ENCODE peak calls at places on chromosomes 3 and 15, in seven cellular contexts. One of them, this sample, is unnamed.

GRCh38 chr3:128100638-128101037 is 23.0 kb downstream of the RUVBL1 start:
- DNase-seq in upper lobe of left lung: no peak
- DNase-seq in stomach: no peak
- DNase-seq in tibial nerve: no peak
- DNase-seq in sigmoid colon: no peak
- DNase-seq in esophagus muscularis mucosa: no peak
- DNase-seq in suprapubic skin: no peak
- DNase-seq in this sample: no peak

GRCh38 chr3:12442654-12443501 is 41.4 kb upstream of the TSEN2 start:
- DNase-seq in upper lobe of left lung: no peak
- DNase-seq in stomach: no peak
- DNase-seq in tibial nerve: no peak
- DNase-seq in sigmoid colon: peak; percentile 29
- DNase-seq in esophagus muscularis mucosa: no peak
- DNase-seq in suprapubic skin: no peak
- DNase-seq in this sample: no peak

GRCh38 chr15:42804739-42805138 is 67.8 kb upstream of the CDAN1 start:
- DNase-seq in upper lobe of left lung: no peak
- DNase-seq in stomach: no peak
- DNase-seq in tibial nerve: no peak
- DNase-seq in sigmoid colon: no peak
- DNase-seq in esophagus muscularis mucosa: no peak
- DNase-seq in suprapubic skin: no peak
- DNase-seq in this sample: no peak

GRCh38 chr3:86388848-86389247 is 602.1 kb downstream of the VGLL3 start:
- DNase-seq in upper lobe of left lung: no peak
- DNase-seq in stomach: no peak
- DNase-seq in tibial nerve: no peak
- DNase-seq in sigmoid colon: no peak
- DNase-seq in esophagus muscularis mucosa: no peak
- DNase-seq in suprapubic skin: no peak
- DNase-seq in this sample: no peak

GRCh38 chr15:62549345-62549970 is 384.4 kb upstream of the C2CD4B start:
- DNase-seq in upper lobe of left lung: no peak
- DNase-seq in stomach: peak; percentile 37
- DNase-seq in tibial nerve: no peak
- DNase-seq in sigmoid colon: no peak
- DNase-seq in esophagus muscularis mucosa: no peak
- DNase-seq in suprapubic skin: no peak
- DNase-seq in this sample: peak; percentile 40

GRCh38 chr3:171277456-171278406 is 182.5 kb downstream of the TNIK start:
- DNase-seq in upper lobe of left lung: no peak
- DNase-seq in stomach: no peak
- DNase-seq in tibial nerve: no peak
- DNase-seq in sigmoid colon: no peak
- DNase-seq in esophagus muscularis mucosa: no peak
- DNase-seq in suprapubic skin: no peak
- DNase-seq in this sample: no peak

GRCh38 chr3:128174645-128175590 is 21.6 kb downstream of the EEFSEC start:
- DNase-seq in upper lobe of left lung: no peak
- DNase-seq in stomach: no peak
- DNase-seq in tibial nerve: no peak
- DNase-seq in sigmoid colon: no peak
- DNase-seq in esophagus muscularis mucosa: no peak
- DNase-seq in suprapubic skin: no peak
- DNase-seq in this sample: no peak

GRCh38 chr15:76310470-76311070 is 699 bp downstream of the ETFA start:
- DNase-seq in upper lobe of left lung: no peak
- DNase-seq in stomach: no peak
- DNase-seq in tibial nerve: no peak
- DNase-seq in sigmoid colon: no peak
- DNase-seq in esophagus muscularis mucosa: no peak
- DNase-seq in suprapubic skin: no peak
- DNase-seq in this sample: no peak

GRCh38 chr3:180265551-180265950 is 228.8 kb upstream of the PEX5L start:
- DNase-seq in upper lobe of left lung: no peak
- DNase-seq in stomach: no peak
- DNase-seq in tibial nerve: no peak
- DNase-seq in sigmoid colon: no peak
- DNase-seq in esophagus muscularis mucosa: no peak
- DNase-seq in suprapubic skin: no peak
- DNase-seq in this sample: no peak

GRCh38 chr3:155370198-155370597 is 76.7 kb upstream of the STRIT1 start:
- DNase-seq in upper lobe of left lung: no peak
- DNase-seq in stomach: no peak
- DNase-seq in tibial nerve: peak; percentile 19
- DNase-seq in sigmoid colon: peak; percentile 67
- DNase-seq in esophagus muscularis mucosa: no peak
- DNase-seq in suprapubic skin: no peak
- DNase-seq in this sample: no peak

GRCh38 chr3:128714887-128715496 is 11.0 kb upstream of the RAB7A start:
- DNase-seq in upper lobe of left lung: no peak
- DNase-seq in stomach: no peak
- DNase-seq in tibial nerve: no peak
- DNase-seq in sigmoid colon: peak; percentile 36
- DNase-seq in esophagus muscularis mucosa: no peak
- DNase-seq in suprapubic skin: no peak
- DNase-seq in this sample: peak; percentile 16

GRCh38 chr15:60077581-60078359 is 73.7 kb downstream of the FOXB1 start:
- DNase-seq in upper lobe of left lung: no peak
- DNase-seq in stomach: no peak
- DNase-seq in tibial nerve: no peak
- DNase-seq in sigmoid colon: no peak
- DNase-seq in esophagus muscularis mucosa: no peak
- DNase-seq in suprapubic skin: no peak
- DNase-seq in this sample: no peak

GRCh38 chr15:62857411-62857853 is 185.1 kb upstream of the TPM1 start:
- DNase-seq in upper lobe of left lung: peak; percentile 48
- DNase-seq in stomach: no peak
- DNase-seq in tibial nerve: no peak
- DNase-seq in sigmoid colon: peak; percentile 60
- DNase-seq in esophagus muscularis mucosa: peak; percentile 85
- DNase-seq in suprapubic skin: no peak
- DNase-seq in this sample: no peak

GRCh38 chr3:111112913-111113312 is 41.3 kb downstream of the NECTIN3 start:
- DNase-seq in upper lobe of left lung: no peak
- DNase-seq in stomach: no peak
- DNase-seq in tibial nerve: no peak
- DNase-seq in sigmoid colon: no peak
- DNase-seq in esophagus muscularis mucosa: no peak
- DNase-seq in suprapubic skin: no peak
- DNase-seq in this sample: no peak

GRCh38 chr15:24945711-24946110 is 9.1 kb upstream of the SNRPN start:
- DNase-seq in upper lobe of left lung: no peak
- DNase-seq in stomach: no peak
- DNase-seq in tibial nerve: no peak
- DNase-seq in sigmoid colon: no peak
- DNase-seq in esophagus muscularis mucosa: no peak
- DNase-seq in suprapubic skin: no peak
- DNase-seq in this sample: no peak

GRCh38 chr3:186261638-186262037 is 100.4 kb downstream of the DGKG start:
- DNase-seq in upper lobe of left lung: no peak
- DNase-seq in stomach: no peak
- DNase-seq in tibial nerve: no peak
- DNase-seq in sigmoid colon: no peak
- DNase-seq in esophagus muscularis mucosa: no peak
- DNase-seq in suprapubic skin: no peak
- DNase-seq in this sample: no peak

GRCh38 chr3:71005797-71006321 is 577.7 kb downstream of the FOXP1 start:
- DNase-seq in upper lobe of left lung: no peak
- DNase-seq in stomach: no peak
- DNase-seq in tibial nerve: no peak
- DNase-seq in sigmoid colon: no peak
- DNase-seq in esophagus muscularis mucosa: no peak
- DNase-seq in suprapubic skin: no peak
- DNase-seq in this sample: no peak
- TF ChIP-seq POLR2A in upper lobe of left lung: no peak
- TF ChIP-seq POLR2A in stomach: no peak
- TF ChIP-seq POLR2A in tibial nerve: no peak
- TF ChIP-seq POLR2A in sigmoid colon: no peak
- TF ChIP-seq POLR2A in esophagus muscularis mucosa: no peak
- TF ChIP-seq POLR2A in suprapubic skin: no peak
- TF ChIP-seq POLR2A in this sample: no peak

DNA sequence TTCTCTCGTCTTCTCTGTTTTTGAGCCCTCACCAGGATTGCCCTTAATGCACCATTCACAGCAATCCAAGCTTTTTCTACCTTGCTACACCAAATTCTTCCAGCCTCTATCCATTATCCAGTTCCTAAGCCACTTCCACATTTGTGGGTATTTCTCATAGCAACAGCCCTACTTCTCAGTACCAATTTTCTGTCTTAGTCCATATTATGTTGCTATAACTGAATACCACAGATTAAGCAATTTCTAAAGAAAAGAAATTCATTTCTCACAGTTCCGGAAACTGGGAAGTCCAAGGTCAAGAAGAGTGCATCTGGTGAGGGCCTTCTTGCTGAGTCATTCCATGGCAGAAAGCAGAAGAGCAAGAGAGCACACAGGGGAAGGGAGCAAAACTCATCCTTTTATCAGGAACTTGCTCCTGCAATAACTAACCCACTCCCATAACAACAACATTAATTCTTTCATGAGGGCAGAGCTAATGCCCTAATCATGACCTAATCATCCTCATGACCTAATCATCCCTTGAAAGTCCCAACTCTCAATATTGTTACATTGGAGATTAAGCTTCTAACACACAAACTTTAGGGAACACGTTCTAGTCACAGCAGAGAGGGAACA is 9.7 kb upstream of the EIF1B start:
- DNase-seq in upper lobe of left lung: no peak
- DNase-seq in stomach: no peak
- DNase-seq in tibial nerve: no peak
- DNase-seq in sigmoid colon: no peak
- DNase-seq in esophagus muscularis mucosa: no peak
- DNase-seq in suprapubic skin: no peak
- DNase-seq in this sample: no peak
- TF ChIP-seq EP300 in upper lobe of left lung: no peak
- TF ChIP-seq EP300 in stomach: no peak
- TF ChIP-seq EP300 in tibial nerve: no peak
- TF ChIP-seq EP300 in sigmoid colon: no peak
- TF ChIP-seq EP300 in esophagus muscularis mucosa: no peak
- TF ChIP-seq EP300 in suprapubic skin: no peak
- TF ChIP-seq EP300 in this sample: no peak

DNA sequence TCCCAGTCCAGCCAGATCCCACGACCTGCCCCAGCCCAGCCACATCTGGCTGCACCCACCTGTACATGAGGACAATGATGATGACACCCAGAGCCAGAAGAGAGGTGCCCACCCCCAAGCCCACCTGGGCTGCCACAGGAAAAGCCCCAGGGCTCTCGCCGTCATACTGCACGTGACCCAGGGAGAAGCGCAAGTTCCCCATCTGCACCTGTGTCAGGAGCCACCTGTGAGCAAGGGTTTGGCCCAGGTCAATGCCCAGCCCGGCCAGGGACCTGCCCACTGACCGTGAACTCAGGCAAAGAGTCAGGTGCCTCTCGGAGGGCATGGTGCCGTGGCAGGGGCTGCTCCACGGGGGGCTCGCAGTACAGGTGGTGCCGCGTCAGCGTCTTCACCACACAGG is 16.3 kb downstream of the PLXNB1 start:
- DNase-seq in upper lobe of left lung: peak; percentile 62
- DNase-seq in stomach: no peak
- DNase-seq in tibial nerve: no peak
- DNase-seq in sigmoid colon: peak; percentile 46
- DNase-seq in esophagus muscularis mucosa: no peak
- DNase-seq in suprapubic skin: peak; percentile 60
- DNase-seq in this sample: no peak
- TF ChIP-seq POLR2A in upper lobe of left lung: no peak
- TF ChIP-seq POLR2A in stomach: no peak
- TF ChIP-seq POLR2A in tibial nerve: no peak
- TF ChIP-seq POLR2A in sigmoid colon: no peak
- TF ChIP-seq POLR2A in esophagus muscularis mucosa: no peak
- TF ChIP-seq POLR2A in suprapubic skin: no peak
- TF ChIP-seq POLR2A in this sample: no peak

DNA sequence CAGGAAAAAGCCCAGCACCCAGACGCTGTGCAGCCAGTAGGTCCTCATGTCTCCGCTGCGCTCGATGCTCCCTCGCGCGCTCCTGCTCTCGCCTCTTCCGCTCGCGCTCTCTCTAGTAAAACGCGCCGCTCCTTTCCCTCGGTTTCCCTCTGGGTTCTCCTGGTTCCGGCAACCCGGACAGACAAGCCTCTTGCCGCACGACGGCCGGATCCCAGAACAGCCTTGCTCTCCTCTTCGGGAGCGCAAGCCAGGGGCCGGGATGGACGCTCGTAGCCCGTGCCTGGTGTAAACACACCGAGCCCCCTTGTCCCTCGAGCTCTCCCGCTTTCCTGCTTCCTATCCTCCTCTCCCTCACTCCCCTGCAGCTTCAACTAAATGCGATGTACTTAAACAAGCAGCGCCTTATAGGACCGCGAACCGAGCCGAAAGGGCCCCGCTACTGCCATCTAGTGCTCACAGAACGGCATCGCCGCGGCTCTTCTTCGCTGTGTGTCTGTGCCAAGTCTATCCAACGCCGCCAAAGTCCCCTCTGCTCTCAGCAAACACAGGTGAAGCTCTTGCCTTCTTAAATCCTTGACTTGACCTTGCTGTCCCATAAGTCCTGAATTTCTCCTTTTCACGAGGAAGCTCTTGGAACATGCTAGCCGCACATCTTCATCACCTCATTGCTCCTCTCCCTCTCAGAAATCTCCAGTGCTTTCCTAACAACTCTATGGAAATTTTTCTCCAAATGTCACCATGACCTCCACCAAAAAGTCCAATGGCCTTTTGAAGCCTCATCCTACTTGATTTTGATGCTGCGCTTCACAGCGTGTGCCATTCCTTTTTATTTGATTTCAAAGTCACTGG is 1037.2 kb downstream of the IGSF11 start:
- DNase-seq in upper lobe of left lung: peak; percentile 84
- DNase-seq in stomach: peak; percentile 75
- DNase-seq in tibial nerve: peak; percentile 71
- DNase-seq in sigmoid colon: peak; percentile 90
- DNase-seq in esophagus muscularis mucosa: peak; percentile 93
- DNase-seq in suprapubic skin: peak; percentile 81
- DNase-seq in this sample: peak; percentile 75
- TF ChIP-seq EP300 in upper lobe of left lung: no peak
- TF ChIP-seq EP300 in stomach: no peak
- TF ChIP-seq EP300 in tibial nerve: no peak
- TF ChIP-seq EP300 in sigmoid colon: no peak
- TF ChIP-seq EP300 in esophagus muscularis mucosa: no peak
- TF ChIP-seq EP300 in suprapubic skin: no peak
- TF ChIP-seq EP300 in this sample: no peak

GRCh38 chr3:126654571-126655393 is at the start of gene TXNRD3:
- DNase-seq in upper lobe of left lung: peak; percentile 98
- DNase-seq in stomach: peak; percentile 89
- DNase-seq in tibial nerve: peak; percentile 69
- DNase-seq in sigmoid colon: peak; percentile 86
- DNase-seq in esophagus muscularis mucosa: peak; percentile 93
- DNase-seq in suprapubic skin: peak; percentile 80
- DNase-seq in this sample: peak; percentile 87
- TF ChIP-seq POLR2A in upper lobe of left lung: no peak
- TF ChIP-seq POLR2A in stomach: peak; percentile 29
- TF ChIP-seq POLR2A in tibial nerve: peak; percentile 72
- TF ChIP-seq POLR2A in sigmoid colon: no peak
- TF ChIP-seq POLR2A in esophagus muscularis mucosa: no peak
- TF ChIP-seq POLR2A in suprapubic skin: peak; percentile 44
- TF ChIP-seq POLR2A in this sample: peak; percentile 52